ENCODE peak calls at places on chromosomes 3 and 15, in four cellular contexts. One of them, this sample, is unnamed.
A peak's percentile ranks its signal among the peaks of the same experiment; 100 is the strongest.

GRCh38 chr3:100045696-100046095 is 68.6 kb downstream of the FILIP1L start:
- DNase-seq in upper lobe of right lung: peak; percentile 62
- DNase-seq in HL-60: no peak
- DNase-seq in activated CD8-positive, alpha-beta T cell treated with anti-CD3 and anti-CD28 coated beads for 36 hours: no peak
- DNase-seq in this sample: no peak

GRCh38 chr3:15428539-15428938 is 1.1 kb downstream of the EAF1 start:
- DNase-seq in upper lobe of right lung: no peak
- DNase-seq in HL-60: no peak
- DNase-seq in activated CD8-positive, alpha-beta T cell treated with anti-CD3 and anti-CD28 coated beads for 36 hours: peak; percentile 50
- DNase-seq in this sample: peak; percentile 85

GRCh38 chr3:184011230-184011876 is 6.3 kb downstream of the ABCC5 start:
- DNase-seq in upper lobe of right lung: no peak
- DNase-seq in HL-60: no peak
- DNase-seq in activated CD8-positive, alpha-beta T cell treated with anti-CD3 and anti-CD28 coated beads for 36 hours: no peak
- DNase-seq in this sample: no peak

GRCh38 chr3:53142986-53143385 is 12.8 kb upstream of the RFT1 start:
- DNase-seq in upper lobe of right lung: peak; percentile 59
- DNase-seq in HL-60: no peak
- DNase-seq in activated CD8-positive, alpha-beta T cell treated with anti-CD3 and anti-CD28 coated beads for 36 hours: no peak
- DNase-seq in this sample: peak; percentile 85

GRCh38 chr3:66220066-66220465 is 735 bp upstream of the SLC25A26 start:
- DNase-seq in upper lobe of right lung: no peak
- DNase-seq in HL-60: no peak
- DNase-seq in activated CD8-positive, alpha-beta T cell treated with anti-CD3 and anti-CD28 coated beads for 36 hours: no peak
- DNase-seq in this sample: no peak

GRCh38 chr3:192819001-192819569 is 91.7 kb upstream of the FGF12 start:
- DNase-seq in upper lobe of right lung: no peak
- DNase-seq in HL-60: no peak
- DNase-seq in activated CD8-positive, alpha-beta T cell treated with anti-CD3 and anti-CD28 coated beads for 36 hours: peak; percentile 64
- DNase-seq in this sample: no peak

GRCh38 chr3:146845361-146845760 is 240.2 kb upstream of the PLSCR5 start:
- DNase-seq in upper lobe of right lung: no peak
- DNase-seq in HL-60: no peak
- DNase-seq in activated CD8-positive, alpha-beta T cell treated with anti-CD3 and anti-CD28 coated beads for 36 hours: no peak
- DNase-seq in this sample: no peak

GRCh38 chr3:56915969-56916586 is 114.3 kb upstream of the ARHGEF3 start:
- DNase-seq in upper lobe of right lung: no peak
- DNase-seq in HL-60: no peak
- DNase-seq in activated CD8-positive, alpha-beta T cell treated with anti-CD3 and anti-CD28 coated beads for 36 hours: peak; percentile 90
- DNase-seq in this sample: peak; percentile 62

GRCh38 chr3:62562596-62562995 is 189.2 kb upstream of the FEZF2 start:
- DNase-seq in upper lobe of right lung: no peak
- DNase-seq in HL-60: no peak
- DNase-seq in activated CD8-positive, alpha-beta T cell treated with anti-CD3 and anti-CD28 coated beads for 36 hours: no peak
- DNase-seq in this sample: no peak

GRCh38 chr3:182583545-182583944 is 209.8 kb upstream of the ATP11B start:
- DNase-seq in upper lobe of right lung: no peak
- DNase-seq in HL-60: no peak
- DNase-seq in activated CD8-positive, alpha-beta T cell treated with anti-CD3 and anti-CD28 coated beads for 36 hours: no peak
- DNase-seq in this sample: no peak

GRCh38 chr3:78867409-78868372 is 900.1 kb downstream of the ROBO1 start:
- DNase-seq in upper lobe of right lung: no peak
- DNase-seq in HL-60: no peak
- DNase-seq in activated CD8-positive, alpha-beta T cell treated with anti-CD3 and anti-CD28 coated beads for 36 hours: no peak
- DNase-seq in this sample: no peak

GRCh38 chr15:92898988-92899909 is 875 bp upstream of the CHD2 start:
- DNase-seq in upper lobe of right lung: no peak
- DNase-seq in HL-60: no peak
- DNase-seq in activated CD8-positive, alpha-beta T cell treated with anti-CD3 and anti-CD28 coated beads for 36 hours: peak; percentile 46
- DNase-seq in this sample: no peak

GRCh38 chr15:32884136-32884535 is 166.3 kb downstream of the GREM1 start:
- DNase-seq in upper lobe of right lung: no peak
- DNase-seq in HL-60: no peak
- DNase-seq in activated CD8-positive, alpha-beta T cell treated with anti-CD3 and anti-CD28 coated beads for 36 hours: no peak
- DNase-seq in this sample: no peak

GRCh38 chr3:157023211-157023610 is 136.7 kb downstream of the CCNL1 start:
- DNase-seq in upper lobe of right lung: no peak
- DNase-seq in HL-60: no peak
- DNase-seq in activated CD8-positive, alpha-beta T cell treated with anti-CD3 and anti-CD28 coated beads for 36 hours: no peak
- DNase-seq in this sample: no peak

GRCh38 chr3:177921153-177921552 is 615.1 kb upstream of the KCNMB2 start:
- DNase-seq in upper lobe of right lung: no peak
- DNase-seq in HL-60: no peak
- DNase-seq in activated CD8-positive, alpha-beta T cell treated with anti-CD3 and anti-CD28 coated beads for 36 hours: no peak
- DNase-seq in this sample: no peak

GRCh38 chr3:150797155-150797554 is 34.2 kb upstream of the SIAH2 start:
- DNase-seq in upper lobe of right lung: no peak
- DNase-seq in HL-60: no peak
- DNase-seq in activated CD8-positive, alpha-beta T cell treated with anti-CD3 and anti-CD28 coated beads for 36 hours: peak; percentile 18
- DNase-seq in this sample: no peak

GRCh38 chr3:8204846-8205624 is 296.6 kb upstream of the LMCD1 start:
- DNase-seq in upper lobe of right lung: no peak
- DNase-seq in HL-60: no peak
- DNase-seq in activated CD8-positive, alpha-beta T cell treated with anti-CD3 and anti-CD28 coated beads for 36 hours: no peak
- DNase-seq in this sample: no peak

GRCh38 chr3:108202834-108203233 is 19.4 kb downstream of the IFT57 start:
- DNase-seq in upper lobe of right lung: no peak
- DNase-seq in HL-60: no peak
- DNase-seq in activated CD8-positive, alpha-beta T cell treated with anti-CD3 and anti-CD28 coated beads for 36 hours: no peak
- DNase-seq in this sample: no peak

GRCh38 chr3:96331341-96331740 is 483.1 kb upstream of the EPHA6 start:
- DNase-seq in upper lobe of right lung: no peak
- DNase-seq in HL-60: no peak
- DNase-seq in activated CD8-positive, alpha-beta T cell treated with anti-CD3 and anti-CD28 coated beads for 36 hours: no peak
- DNase-seq in this sample: no peak

GRCh38 chr15:49238342-49238741 is 68.3 kb downstream of the GALK2 start:
- DNase-seq in upper lobe of right lung: no peak
- DNase-seq in HL-60: no peak
- DNase-seq in activated CD8-positive, alpha-beta T cell treated with anti-CD3 and anti-CD28 coated beads for 36 hours: no peak
- DNase-seq in this sample: no peak

GRCh38 chr3:116930786-116931185 is 221.2 kb downstream of the TUSC7 start:
- DNase-seq in upper lobe of right lung: no peak
- DNase-seq in HL-60: no peak
- DNase-seq in activated CD8-positive, alpha-beta T cell treated with anti-CD3 and anti-CD28 coated beads for 36 hours: no peak
- DNase-seq in this sample: no peak

GRCh38 chr15:96125681-96126080 is 204.8 kb upstream of the NR2F2 start:
- DNase-seq in upper lobe of right lung: no peak
- DNase-seq in HL-60: no peak
- DNase-seq in activated CD8-positive, alpha-beta T cell treated with anti-CD3 and anti-CD28 coated beads for 36 hours: no peak
- DNase-seq in this sample: no peak

GRCh38 chr3:45078910-45079522 is 52.9 kb downstream of the CLEC3B start:
- DNase-seq in upper lobe of right lung: no peak
- DNase-seq in HL-60: no peak
- DNase-seq in activated CD8-positive, alpha-beta T cell treated with anti-CD3 and anti-CD28 coated beads for 36 hours: no peak
- DNase-seq in this sample: no peak
- TF ChIP-seq CTCF in upper lobe of right lung: no peak
- TF ChIP-seq CTCF in HL-60: no peak
- TF ChIP-seq CTCF in activated CD8-positive, alpha-beta T cell treated with anti-CD3 and anti-CD28 coated beads for 36 hours: no peak
- TF ChIP-seq CTCF in this sample: peak; percentile 25

DNA sequence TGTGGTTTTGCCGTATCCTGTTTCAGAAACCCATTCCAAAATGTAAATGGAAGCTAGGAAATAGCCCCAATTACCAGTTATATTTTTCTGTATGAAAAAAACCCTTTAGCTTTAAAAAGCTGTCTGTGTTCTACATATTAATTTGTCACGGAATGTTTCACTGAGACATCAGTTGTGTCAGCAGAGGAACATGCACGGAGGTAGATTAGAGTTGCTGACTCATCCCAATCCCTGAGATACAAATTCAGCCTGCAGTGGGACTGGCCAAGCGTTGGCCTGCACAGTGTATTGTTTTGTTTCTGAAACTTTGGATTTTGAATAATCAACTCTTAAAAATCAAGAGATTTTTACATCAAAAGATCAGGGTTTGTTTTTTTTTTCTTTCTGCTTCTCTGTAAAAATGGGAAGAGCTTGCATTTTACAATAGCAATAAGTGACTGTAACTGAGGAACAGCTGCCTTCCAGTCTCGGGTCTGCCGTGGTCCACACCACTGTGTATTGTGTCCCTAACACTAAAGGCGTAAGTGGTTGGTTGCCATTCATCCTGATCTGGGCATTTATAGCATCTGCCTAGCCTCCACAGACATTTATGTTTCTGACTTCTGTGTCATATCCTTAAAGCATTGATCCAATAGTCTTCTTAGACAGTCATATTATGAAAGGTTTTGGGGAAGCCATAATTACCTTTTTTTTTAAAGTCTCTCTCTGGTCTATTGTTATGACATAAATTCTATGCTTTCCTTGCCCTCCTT is 218.1 kb downstream of the ADAMTSL3 start:
- DNase-seq in upper lobe of right lung: no peak
- DNase-seq in HL-60: no peak
- DNase-seq in activated CD8-positive, alpha-beta T cell treated with anti-CD3 and anti-CD28 coated beads for 36 hours: no peak
- DNase-seq in this sample: no peak
- TF ChIP-seq CTCF in upper lobe of right lung: no peak
- TF ChIP-seq CTCF in HL-60: no peak
- TF ChIP-seq CTCF in activated CD8-positive, alpha-beta T cell treated with anti-CD3 and anti-CD28 coated beads for 36 hours: no peak
- TF ChIP-seq CTCF in this sample: no peak

GRCh38 chr3:114218578-114219185 is 18.7 kb downstream of the ZNF80 start:
- DNase-seq in upper lobe of right lung: no peak
- DNase-seq in HL-60: no peak
- DNase-seq in activated CD8-positive, alpha-beta T cell treated with anti-CD3 and anti-CD28 coated beads for 36 hours: peak; percentile 46
- DNase-seq in this sample: no peak
- TF ChIP-seq CTCF in upper lobe of right lung: no peak
- TF ChIP-seq CTCF in HL-60: no peak
- TF ChIP-seq CTCF in activated CD8-positive, alpha-beta T cell treated with anti-CD3 and anti-CD28 coated beads for 36 hours: no peak
- TF ChIP-seq CTCF in this sample: no peak

GRCh38 chr15:74817370-74817737 is 4.7 kb downstream of the LMAN1L start:
- DNase-seq in upper lobe of right lung: no peak
- DNase-seq in HL-60: no peak
- DNase-seq in activated CD8-positive, alpha-beta T cell treated with anti-CD3 and anti-CD28 coated beads for 36 hours: no peak
- DNase-seq in this sample: no peak
- TF ChIP-seq CTCF in upper lobe of right lung: no peak
- TF ChIP-seq CTCF in HL-60: peak; percentile 37
- TF ChIP-seq CTCF in activated CD8-positive, alpha-beta T cell treated with anti-CD3 and anti-CD28 coated beads for 36 hours: no peak
- TF ChIP-seq CTCF in this sample: no peak

GRCh38 chr3:109440353-109440752 is 103.0 kb upstream of the DPPA4 start:
- DNase-seq in upper lobe of right lung: no peak
- DNase-seq in HL-60: no peak
- DNase-seq in activated CD8-positive, alpha-beta T cell treated with anti-CD3 and anti-CD28 coated beads for 36 hours: no peak
- DNase-seq in this sample: no peak

GRCh38 chr3:109442531-109442930 is 105.2 kb upstream of the DPPA4 start:
- DNase-seq in upper lobe of right lung: no peak
- DNase-seq in HL-60: no peak
- DNase-seq in activated CD8-positive, alpha-beta T cell treated with anti-CD3 and anti-CD28 coated beads for 36 hours: no peak
- DNase-seq in this sample: no peak

GRCh38 chr3:109445210-109445609 is 107.9 kb upstream of the DPPA4 start:
- DNase-seq in upper lobe of right lung: no peak
- DNase-seq in HL-60: no peak
- DNase-seq in activated CD8-positive, alpha-beta T cell treated with anti-CD3 and anti-CD28 coated beads for 36 hours: no peak
- DNase-seq in this sample: no peak
- TF ChIP-seq CTCF in upper lobe of right lung: no peak
- TF ChIP-seq CTCF in HL-60: no peak
- TF ChIP-seq CTCF in activated CD8-positive, alpha-beta T cell treated with anti-CD3 and anti-CD28 coated beads for 36 hours: no peak
- TF ChIP-seq CTCF in this sample: no peak

DNA sequence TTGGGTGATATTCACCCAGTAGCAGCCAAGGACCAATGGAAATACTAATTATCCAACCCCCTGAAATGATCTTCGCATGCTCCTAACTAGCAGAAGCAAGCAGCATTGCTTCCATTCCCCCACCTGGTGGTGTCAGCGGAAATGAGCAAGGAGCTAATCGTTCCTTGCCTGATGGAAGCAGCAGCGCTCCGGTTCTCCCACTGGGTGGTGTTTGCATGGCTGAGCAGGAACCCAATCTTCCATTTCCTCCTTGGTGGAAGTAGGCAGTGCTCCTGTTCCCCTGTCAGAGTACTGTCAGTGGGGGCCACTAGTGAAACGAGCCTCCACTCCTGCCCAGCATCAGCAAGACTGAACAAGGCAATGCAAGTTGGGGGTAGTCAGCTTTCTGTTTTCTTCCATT is 311.5 kb downstream of the CACNA2D3 start:
- DNase-seq in upper lobe of right lung: no peak
- DNase-seq in HL-60: no peak
- DNase-seq in activated CD8-positive, alpha-beta T cell treated with anti-CD3 and anti-CD28 coated beads for 36 hours: no peak
- DNase-seq in this sample: no peak
- TF ChIP-seq CTCF in upper lobe of right lung: no peak
- TF ChIP-seq CTCF in HL-60: no peak
- TF ChIP-seq CTCF in activated CD8-positive, alpha-beta T cell treated with anti-CD3 and anti-CD28 coated beads for 36 hours: no peak
- TF ChIP-seq CTCF in this sample: no peak

GRCh38 chr3:58531956-58532355 is 5.0 kb downstream of the ACOX2 start:
- DNase-seq in upper lobe of right lung: no peak
- DNase-seq in HL-60: no peak
- DNase-seq in activated CD8-positive, alpha-beta T cell treated with anti-CD3 and anti-CD28 coated beads for 36 hours: no peak
- DNase-seq in this sample: no peak
- TF ChIP-seq CTCF in upper lobe of right lung: no peak
- TF ChIP-seq CTCF in HL-60: peak; percentile 14
- TF ChIP-seq CTCF in activated CD8-positive, alpha-beta T cell treated with anti-CD3 and anti-CD28 coated beads for 36 hours: no peak
- TF ChIP-seq CTCF in this sample: no peak

DNA sequence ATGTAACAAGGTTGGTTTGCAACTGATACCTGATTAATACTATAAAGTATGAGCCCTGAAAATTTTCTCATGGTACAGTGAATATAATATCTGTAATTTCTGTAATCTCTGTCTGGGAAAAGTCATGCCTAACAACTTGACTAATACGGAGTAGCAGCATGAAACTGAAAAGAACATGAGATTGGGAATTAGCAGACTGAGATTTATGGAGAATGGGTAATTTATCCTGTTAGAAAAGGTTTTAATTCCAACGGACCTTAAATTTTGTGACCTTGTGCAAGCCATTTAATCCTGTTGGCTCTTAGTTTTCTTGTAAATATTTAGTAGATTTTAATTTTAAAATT is 90.2 kb upstream of the CMC1 start:
- DNase-seq in upper lobe of right lung: no peak
- DNase-seq in HL-60: no peak
- DNase-seq in activated CD8-positive, alpha-beta T cell treated with anti-CD3 and anti-CD28 coated beads for 36 hours: no peak
- DNase-seq in this sample: no peak
- TF ChIP-seq CTCF in upper lobe of right lung: no peak
- TF ChIP-seq CTCF in HL-60: no peak
- TF ChIP-seq CTCF in activated CD8-positive, alpha-beta T cell treated with anti-CD3 and anti-CD28 coated beads for 36 hours: no peak
- TF ChIP-seq CTCF in this sample: no peak

This sample was measured in CD14-positive monocyte.